ENCODE peak calls at places on chromosomes 2 and 18, in seven cellular contexts. U is RPMI7951; D is hypothalamus; Y is naive thymus-derived CD4-positive, alpha-beta T cell; L is kidney tubule cell; Z is RWPE1; Q is naive thymus-derived CD8-positive, alpha-beta T cell. W is an unnamed sample.

GRCh38 chr18:79944126-79944731 is 7.2 kb downstream of the SLC66A2 start:
- DNase-seq in U (no peak), D (no peak), Y (no peak), L (no peak), Z (no peak), Q (no peak), W (no peak)

GRCh38 chr18:22194151-22194598 is 24.8 kb downstream of the GATA6 start:
- DNase-seq in U (no peak), D (no peak), Y (no peak), L (no peak), Z (no peak), Q (no peak), W (no peak)

GRCh38 chr2:127220807-127221527 is 868 bp upstream of the CYP27C1 start:
- DNase-seq in U (peak), D (no peak), Y (no peak), L (no peak), Z (no peak), Q (no peak), W (no peak)

GRCh38 chr18:51382081-51382480 is 184.6 kb upstream of the MEX3C start:
- DNase-seq in U (no peak), D (no peak), Y (no peak), L (no peak), Z (no peak), Q (no peak), W (no peak)

GRCh38 chr2:45935791-45936622 is 284.5 kb downstream of the PRKCE start:
- DNase-seq in U (peak), D (peak), Y (peak), L (peak), Z (peak), Q (peak), W (peak)

GRCh38 chr2:42172020-42172419 is 2.9 kb downstream of the EML4 start:
- DNase-seq in U (no peak), D (no peak), Y (no peak), L (no peak), Z (no peak), Q (no peak), W (no peak)

GRCh38 chr2:173555833-173556232 is 201.2 kb downstream of the CDCA7 start:
- DNase-seq in U (peak), D (no peak), Y (no peak), L (peak), Z (no peak), Q (no peak), W (no peak)

GRCh38 chr2:162215162-162215561 is 28.1 kb downstream of the FAP start:
- DNase-seq in U (no peak), D (no peak), Y (no peak), L (no peak), Z (no peak), Q (no peak), W (no peak)

GRCh38 chr2:229202646-229203045 is 68.4 kb downstream of the PID1 start:
- DNase-seq in U (no peak), D (no peak), Y (no peak), L (no peak), Z (no peak), Q (no peak), W (no peak)

GRCh38 chr2:44392338-44392943 is 30.7 kb downstream of the CAMKMT start:
- DNase-seq in U (peak), D (no peak), Y (peak), L (peak), Z (peak), Q (peak), W (no peak)

GRCh38 chr2:37786854-37787253 is 115.4 kb upstream of the CDC42EP3 start:
- DNase-seq in U (no peak), D (no peak), Y (no peak), L (peak), Z (peak), Q (no peak), W (no peak)

GRCh38 chr18:57951999-57952774 is 91.8 kb upstream of the NEDD4L start:
- DNase-seq in U (no peak), D (no peak), Y (no peak), L (peak), Z (no peak), Q (no peak), W (no peak)

GRCh38 chr2:201830666-201831065 is 24.3 kb downstream of the CDK15 start:
- DNase-seq in U (no peak), D (no peak), Y (no peak), L (peak), Z (no peak), Q (no peak), W (no peak)

GRCh38 chr2:239688098-239688497 is 287.3 kb upstream of the HDAC4 start:
- DNase-seq in U (no peak), D (no peak), Y (no peak), L (peak), Z (no peak), Q (no peak), W (peak)

GRCh38 chr2:196783431-196784094 is 15.9 kb downstream of the GTF3C3 start:
- DNase-seq in U (peak), D (no peak), Y (no peak), L (peak), Z (peak), Q (no peak), W (no peak)

GRCh38 chr18:21853020-21853419 is 112.4 kb downstream of the MIB1 start:
- DNase-seq in U (no peak), D (no peak), Y (no peak), L (no peak), Z (no peak), Q (no peak), W (no peak)

GRCh38 chr2:72908741-72909140 is 8.6 kb upstream of the EMX1 start:
- DNase-seq in U (no peak), D (no peak), Y (no peak), L (no peak), Z (no peak), Q (no peak), W (no peak)

GRCh38 chr18:46158498-46158897 is 54.3 kb downstream of the HAUS1 start:
- DNase-seq in U (peak), D (no peak), Y (no peak), L (no peak), Z (peak), Q (no peak), W (no peak)

GRCh38 chr2:212683346-212683745 is 144.7 kb upstream of the ERBB4 start:
- DNase-seq in U (peak), D (no peak), Y (no peak), L (peak), Z (no peak), Q (no peak), W (no peak)

W was measured in esophagus muscularis mucosa.